ENCODE peak calls at places on chromosomes 3 and 15, in four cellular contexts. P is right lobe of liver, M is HCT116, E is breast epithelium. H is an unnamed sample.

GRCh38 chr3:123258811-123259420 is 57.2 kb downstream of the SEC22A start:
- DNase-seq in P (no peak), M (peak; percentile 50), E (no peak), H (peak; percentile 60)

GRCh38 chr3:57974796-57975388 is 33.3 kb upstream of the FLNB start:
- DNase-seq in P (no peak), M (peak; percentile 83), E (no peak), H (no peak)

GRCh38 chr15:90421527-90421926 is 33.5 kb downstream of the IQGAP1 start:
- DNase-seq in P (no peak), M (no peak), E (no peak), H (no peak)

GRCh38 chr3:186054481-186055399 is 54.1 kb downstream of the ETV5 start:
- DNase-seq in P (no peak), M (no peak), E (no peak), H (no peak)

GRCh38 chr3:144652573-144652972 is 681.0 kb downstream of the DIPK2A start:
- DNase-seq in P (no peak), M (no peak), E (no peak), H (no peak)

GRCh38 chr3:176202652-176203051 is 994.6 kb downstream of the TBL1XR1 start:
- DNase-seq in P (no peak), M (no peak), E (no peak), H (no peak)

GRCh38 chr15:71559098-71559497 is 251.3 kb upstream of the NR2E3 start:
- DNase-seq in P (no peak), M (no peak), E (peak; percentile 51), H (no peak)

GRCh38 chr3:123036352-123037014 is 8.9 kb upstream of the SEMA5B start:
- DNase-seq in P (no peak), M (no peak), E (no peak), H (no peak)

GRCh38 chr3:138834359-138835176 is at the start of gene PIK3CB:
- DNase-seq in P (peak; percentile 95), M (peak; percentile 44), E (peak; percentile 60), H (peak; percentile 94)

GRCh38 chr3:49930922-49931321 is 1.3 kb upstream of the MON1A start:
- DNase-seq in P (no peak), M (peak; percentile 53), E (no peak), H (no peak)

DNA sequence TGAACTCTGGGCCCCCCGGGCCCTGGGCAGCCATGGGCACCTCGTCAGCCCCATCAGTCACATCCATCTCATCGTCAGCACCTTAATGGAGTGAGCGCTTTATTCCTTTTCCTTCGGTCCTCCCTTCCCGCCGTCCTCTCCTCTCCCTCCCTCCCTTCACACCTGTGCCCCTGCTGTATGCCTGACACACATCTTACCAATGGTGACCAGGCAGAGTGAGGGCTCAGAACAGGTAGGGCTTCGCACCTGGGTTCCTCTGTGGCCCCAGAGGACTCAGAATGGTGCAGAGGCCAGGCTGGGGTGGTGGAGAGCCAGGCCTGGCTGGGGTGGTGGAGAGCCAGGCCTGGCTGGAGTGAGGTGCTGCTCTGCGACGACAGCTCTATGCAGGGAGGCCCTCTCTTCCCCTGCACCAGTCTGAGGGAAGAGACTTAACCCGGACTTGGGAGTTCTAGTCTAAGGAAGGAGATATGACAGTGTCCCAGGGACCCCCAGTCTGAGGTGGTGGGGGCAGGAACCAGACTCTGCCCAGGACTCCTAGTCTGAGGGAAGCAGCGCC is 11.6 kb downstream of the C15orf39 start:
- DNase-seq in P (no peak), M (no peak), E (no peak), H (no peak)
- TF ChIP-seq POLR2A in P (no peak), M (no peak), E (no peak), H (no peak)

DNA sequence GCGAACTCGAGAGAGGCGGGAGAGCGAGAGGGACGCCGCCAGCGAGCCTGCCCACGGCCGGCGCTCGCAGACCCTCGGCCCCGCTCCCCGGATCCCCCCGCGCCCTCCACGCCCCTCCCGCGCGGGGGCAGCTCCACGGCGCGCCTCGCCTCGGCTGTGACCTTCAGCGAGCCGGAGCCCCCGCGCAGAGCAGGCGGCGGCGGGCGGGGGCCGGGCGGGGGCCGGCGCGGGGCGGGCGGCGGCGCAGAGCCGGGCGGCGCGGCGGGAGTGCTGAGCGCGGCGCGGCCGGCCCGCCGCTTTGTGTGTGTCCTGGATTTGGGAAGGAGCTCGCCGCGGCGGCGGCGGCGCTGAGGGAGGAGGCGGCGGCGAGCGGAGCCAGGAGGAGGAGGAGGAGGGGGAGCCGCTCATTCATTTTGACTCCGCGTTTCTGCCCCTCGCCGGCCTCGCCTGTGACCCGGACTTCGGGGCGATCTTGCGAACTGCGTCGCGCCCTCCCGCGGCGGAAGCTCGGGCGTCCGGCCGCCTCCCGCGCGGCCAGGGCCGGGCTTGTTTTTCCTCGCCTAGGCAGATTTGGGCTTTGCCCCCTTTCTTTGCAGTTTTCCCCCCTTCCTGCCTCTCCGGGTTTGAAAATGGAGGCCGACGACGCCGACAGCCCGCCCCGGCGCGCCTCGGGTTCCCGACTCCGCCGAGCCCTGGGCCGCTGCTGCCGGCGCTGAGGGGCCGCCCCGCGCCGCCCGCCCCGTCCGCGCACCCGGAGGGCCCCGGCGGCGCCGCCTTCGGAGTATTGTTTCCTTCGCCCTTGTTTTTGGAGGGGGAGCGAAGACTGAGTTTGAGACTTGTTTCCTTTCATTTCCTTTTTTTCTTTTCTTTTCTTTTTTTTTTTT is 557 bp downstream of the IGF1R start:
- DNase-seq in P (peak; percentile 67), M (no peak), E (no peak), H (peak; percentile 81)
- TF ChIP-seq POLR2A in P (no peak), M (no peak), E (no peak), H (no peak)

GRCh38 chr3:38460377-38461085 is 6.8 kb downstream of the ACVR2B start:
- DNase-seq in P (no peak), M (no peak), E (no peak), H (no peak)

GRCh38 chr3:38458796-38459498 is 5.3 kb downstream of the ACVR2B start:
- DNase-seq in P (peak; percentile 81), M (no peak), E (peak; percentile 62), H (no peak)

GRCh38 chr3:38457111-38458003 is 3.7 kb downstream of the ACVR2B start:
- DNase-seq in P (no peak), M (no peak), E (peak; percentile 36), H (no peak)

GRCh38 chr3:38461086-38461390 is 7.3 kb downstream of the ACVR2B start:
- DNase-seq in P (no peak), M (no peak), E (no peak), H (no peak)

DNA sequence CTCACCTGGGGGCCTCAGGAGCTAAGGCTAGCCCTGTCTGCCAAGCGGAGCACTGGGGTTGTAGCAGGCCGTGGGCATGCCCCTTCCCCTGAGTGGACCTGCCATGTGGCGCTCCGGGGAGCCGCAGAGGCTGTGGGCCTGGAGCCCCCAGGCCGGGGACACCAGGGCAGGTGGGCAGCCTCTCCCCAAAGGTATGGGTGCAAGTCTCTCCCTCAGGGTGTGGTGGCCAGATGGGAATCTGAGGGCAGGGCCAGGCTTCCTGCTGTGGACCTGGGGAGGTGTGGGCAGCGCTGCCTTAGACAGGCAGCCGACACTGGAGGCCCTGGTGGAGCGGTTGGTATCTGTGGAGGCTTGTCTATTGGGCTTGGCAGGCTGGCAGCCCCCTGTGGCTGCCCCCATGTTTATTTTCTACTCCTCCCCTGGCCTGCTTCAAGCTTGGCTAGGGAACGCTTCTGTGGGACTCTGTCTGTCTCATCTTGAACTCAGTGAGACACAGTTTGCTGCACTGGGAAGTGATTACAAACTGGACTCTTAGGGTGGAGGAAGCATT is 5.9 kb downstream of the ACVR2B start:
- DNase-seq in P (no peak), M (no peak), E (no peak), H (no peak)
- TF ChIP-seq POLR2A in P (no peak), M (no peak), E (no peak), H (no peak)

GRCh38 chr3:48472673-48472922 is 26.1 kb downstream of the ATRIP start:
- DNase-seq in P (no peak), M (peak; percentile 54), E (no peak), H (no peak)

GRCh38 chr3:48474619-48475018 is 28.1 kb downstream of the ATRIP start:
- DNase-seq in P (no peak), M (no peak), E (no peak), H (no peak)

GRCh38 chr3:48473617-48473952 is 27.0 kb downstream of the ATRIP start:
- DNase-seq in P (no peak), M (no peak), E (no peak), H (no peak)

GRCh38 chr3:48475188-48475587 is 28.7 kb downstream of the ATRIP start:
- DNase-seq in P (no peak), M (no peak), E (no peak), H (no peak)

DNA sequence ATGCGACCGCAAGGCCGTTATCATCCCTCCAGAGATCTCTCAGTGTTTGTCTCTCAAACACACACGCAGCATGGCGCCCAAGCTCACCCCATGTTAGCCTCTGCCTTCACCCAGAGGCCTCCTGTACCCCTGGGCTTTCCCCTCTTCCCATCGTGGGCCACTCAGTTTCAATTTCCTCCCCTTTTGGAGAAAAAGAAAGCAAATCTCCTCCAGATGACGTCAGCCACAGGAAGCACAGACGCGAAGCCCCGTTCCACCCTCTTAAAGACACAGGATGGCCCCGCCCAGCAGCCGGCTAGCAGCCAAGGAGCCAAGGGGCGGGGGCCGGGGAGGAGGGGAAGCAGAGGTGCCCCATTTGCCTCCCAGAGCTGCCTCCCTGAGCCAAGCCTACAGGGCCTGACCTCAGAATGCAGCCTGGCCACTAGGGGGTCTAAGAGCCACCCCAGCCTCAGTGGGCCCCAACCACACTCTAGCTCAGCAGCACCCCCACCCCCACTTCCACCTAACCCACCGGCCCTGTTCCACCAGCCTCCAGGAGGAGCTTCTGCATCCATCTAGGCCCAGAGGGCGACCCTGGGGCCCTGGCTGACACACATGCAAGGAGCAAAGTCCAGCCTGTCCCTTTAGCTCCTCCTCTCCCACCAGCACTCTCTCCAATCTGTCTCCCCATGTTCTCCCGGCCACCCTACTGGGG is 26.5 kb downstream of the ATRIP start:
- DNase-seq in P (peak; percentile 96), M (peak; percentile 77), E (peak; percentile 86), H (peak; percentile 98)
- TF ChIP-seq POLR2A in P (peak; percentile 74), M (peak; percentile 71), E (peak; percentile 30), H (peak; percentile 91)

GRCh38 chr15:62059818-62060115 is 480 bp downstream of the VPS13C start:
- DNase-seq in P (peak; percentile 70), M (no peak), E (peak; percentile 31), H (peak; percentile 83)

GRCh38 chr15:62060896-62061280 is 641 bp upstream of the VPS13C start:
- DNase-seq in P (no peak), M (no peak), E (no peak), H (no peak)

GRCh38 chr15:62059108-62059817 is 984 bp downstream of the VPS13C start:
- DNase-seq in P (no peak), M (no peak), E (no peak), H (peak; percentile 39)

GRCh38 chr15:62058327-62059028 is 1.8 kb downstream of the VPS13C start:
- DNase-seq in P (no peak), M (no peak), E (no peak), H (no peak)

DNA sequence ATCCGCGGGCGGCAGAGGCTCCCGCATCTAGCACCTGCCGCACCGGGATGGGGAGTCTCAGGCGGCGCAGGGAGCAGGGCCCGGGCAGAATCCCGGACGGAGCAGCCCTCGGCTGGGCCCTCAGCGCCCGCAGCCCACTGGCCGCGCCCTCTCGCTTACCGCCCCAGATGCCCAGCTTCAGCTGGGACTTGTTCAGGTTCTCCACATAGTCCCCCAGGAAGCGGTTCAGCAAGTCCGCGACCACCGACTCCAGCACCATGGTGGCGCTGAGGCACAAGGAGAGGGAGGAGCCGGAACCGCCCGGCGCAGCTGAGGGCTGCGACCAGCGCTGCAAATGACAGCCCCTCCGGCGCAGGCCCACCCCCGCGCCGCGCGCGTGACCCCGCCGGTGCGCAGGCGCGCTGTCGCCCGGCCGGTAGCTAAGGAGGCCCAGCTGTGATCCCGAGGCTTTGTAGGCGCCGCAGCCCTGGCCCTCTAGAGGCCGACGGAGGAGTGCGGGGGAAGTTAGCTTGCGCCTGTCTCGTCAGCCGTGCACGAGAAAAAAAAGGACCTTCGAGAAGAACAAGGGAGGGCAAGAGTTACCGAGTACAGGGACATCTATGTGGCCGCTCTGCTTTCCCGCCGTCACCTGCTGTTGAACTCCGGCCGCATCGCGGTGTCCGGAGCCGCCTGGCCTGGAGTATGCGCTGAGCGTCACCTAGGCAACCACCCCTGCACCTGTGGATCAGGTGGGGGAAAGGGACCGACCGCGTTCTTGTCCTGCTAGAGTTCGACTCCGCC is at the start of gene VPS13C:
- DNase-seq in P (peak; percentile 94), M (peak; percentile 84), E (peak; percentile 85), H (peak; percentile 95)
- TF ChIP-seq POLR2A in P (peak; percentile 84), M (peak; percentile 14), E (no peak), H (peak; percentile 75)